ENCODE peak calls at places on chromosomes 6 and 20, in ten cellular contexts. T is NCI-H774, H is T1000, F is WERI-Rb-1, E is SK-N-DZ, G is activated T-cell treated with anti-CD3 and anti-CD28 coated beads for 1 hour, Z is NCI-H460, A is AG04450, R is lower lobe of right lung, N is ELR. J is an unnamed sample.

GRCh38 chr20:50587291-50587961 is 77.2 kb downstream of the PTPN1 start:
- DNase-seq in T (no peak), H (no peak), F (no peak), E (no peak), G (no peak), Z (no peak), A (no peak), R (peak; percentile 49), N (peak; percentile 36), J (no peak)

GRCh38 chr6:69072796-69073195 is 437.7 kb downstream of the ADGRB3 start:
- DNase-seq in T (no peak), H (no peak), F (no peak), E (no peak), G (no peak), Z (no peak), A (no peak), R (no peak), N (no peak), J (no peak)

GRCh38 chr20:38581013-38581412 is at the start of gene ADIG:
- DNase-seq in T (no peak), H (no peak), F (peak; percentile 21), E (no peak), G (no peak), Z (no peak), A (no peak), R (no peak), N (no peak), J (no peak)

GRCh38 chr6:35044145-35044745 is 96.9 kb downstream of the TCP11 start:
- DNase-seq in T (peak; percentile 49), H (no peak), F (no peak), E (no peak), G (no peak), Z (no peak), A (no peak), R (no peak), N (peak; percentile 16), J (no peak)

GRCh38 chr6:157106487-157106886 is 216.8 kb downstream of the TMEM242 start:
- DNase-seq in T (no peak), H (no peak), F (no peak), E (no peak), G (no peak), Z (no peak), A (no peak), R (no peak), N (peak; percentile 87), J (peak; percentile 59)

GRCh38 chr6:10837009-10837691 is 1.2 kb downstream of the MAK start:
- DNase-seq in T (peak; percentile 1), H (no peak), F (peak; percentile 78), E (no peak), G (no peak), Z (no peak), A (no peak), R (peak; percentile 54), N (peak; percentile 49), J (no peak)

GRCh38 chr6:159828074-159828473 is 28.0 kb downstream of the PNLDC1 start:
- DNase-seq in T (no peak), H (no peak), F (no peak), E (no peak), G (no peak), Z (no peak), A (no peak), R (peak; percentile 13), N (no peak), J (no peak)

GRCh38 chr6:12112540-12113189 is 100.6 kb downstream of the HIVEP1 start:
- DNase-seq in T (no peak), H (peak; percentile 41), F (peak; percentile 80), E (no peak), G (no peak), Z (no peak), A (no peak), R (no peak), N (no peak), J (no peak)

J was measured in stromal cell of bone marrow.